ENCODE peak calls at places on chromosomes 1 and 21, in five cellular contexts. W, D, M, P and Z are unnamed samples. For H3K27me3, the result is how much of the 10 kb centered on the place peaks cover.

GRCh38 chr1:186102559-186103148 is 272.4 kb downstream of the TPR start:
- DNase-seq in W (peak), D (no peak), M (no peak), P (no peak), Z (no peak)

GRCh38 chr1:179129702-179130473 is 48.0 kb downstream of the TOR3A start:
- DNase-seq in W (peak), D (no peak), M (no peak), P (no peak), Z (no peak)

GRCh38 chr1:5576111-5577065 is 415.8 kb downstream of the NPHP4 start:
- DNase-seq in W (no peak), D (no peak), M (no peak), P (no peak), Z (no peak)

GRCh38 chr1:7960165-7960564 is 1.3 kb upstream of the PARK7 start:
- DNase-seq in W (no peak), D (no peak), M (no peak), P (no peak), Z (no peak)

GRCh38 chr1:203493901-203494300 is at the start of gene OPTC:
- DNase-seq in W (no peak), D (no peak), M (no peak), P (no peak), Z (no peak)

GRCh38 chr1:33350611-33351280 is 29.8 kb upstream of the A3GALT2 start:
- DNase-seq in W (no peak), D (no peak), M (no peak), P (no peak), Z (no peak)

GRCh38 chr1:81706650-81707435 is 93.9 kb upstream of the ADGRL2 start:
- DNase-seq in W (peak), D (no peak), M (no peak), P (no peak), Z (no peak)

GRCh38 chr1:26031196-26031902 is 9.8 kb downstream of the EXTL1 start:
- DNase-seq in W (no peak), D (no peak), M (no peak), P (no peak), Z (no peak)

GRCh38 chr1:188489336-188490112 is 1660.8 kb downstream of the PLA2G4A start:
- DNase-seq in W (peak), D (no peak), M (no peak), P (peak), Z (no peak)

GRCh38 chr1:236868625-236869467 is 73.8 kb downstream of the MTR start:
- DNase-seq in W (peak), D (no peak), M (no peak), P (peak), Z (no peak)

GRCh38 chr1:113905435-113905861 is 322 bp downstream of the DCLRE1B start:
- DNase-seq in W (no peak), D (no peak), M (peak), P (no peak), Z (peak)

GRCh38 chr1:40153073-40153770 is 8.0 kb upstream of the RLF start:
- DNase-seq in W (peak), D (no peak), M (peak), P (peak), Z (no peak)

GRCh38 chr1:45187735-45188134 is 18.7 kb downstream of the ZSWIM5 start:
- DNase-seq in W (no peak), D (no peak), M (no peak), P (no peak), Z (no peak)

GRCh38 chr1:245512181-245512888 is 357.6 kb downstream of the KIF26B start:
- DNase-seq in W (no peak), D (no peak), M (no peak), P (no peak), Z (no peak)

GRCh38 chr1:6922096-6922931 is 137.1 kb downstream of the CAMTA1 start:
- DNase-seq in W (peak), D (no peak), M (peak), P (no peak), Z (no peak)

GRCh38 chr1:110898734-110899457 is 25.9 kb downstream of the CD53 start:
- DNase-seq in W (no peak), D (no peak), M (no peak), P (no peak), Z (no peak)

GRCh38 chr1:116754203-116754977 is at the start of gene CD2:
- DNase-seq in W (no peak), D (no peak), M (peak), P (no peak), Z (no peak)

GRCh38 chr1:76148460-76148859 is 73.9 kb downstream of the ST6GALNAC3 start:
- DNase-seq in W (no peak), D (no peak), M (no peak), P (no peak), Z (no peak)

GRCh38 chr21:45996311-45997204 is 15.0 kb downstream of the COL6A1 start:
- DNase-seq in W (no peak), D (peak), M (no peak), P (no peak), Z (peak)

GRCh38 chr1:229509576-229509975 is 1.4 kb upstream of the NUP133 start:
- DNase-seq in W (no peak), D (no peak), M (no peak), P (no peak), Z (no peak)

GRCh38 chr1:185670187-185670627 is 64.0 kb upstream of the HMCN1 start:
- DNase-seq in W (peak), D (no peak), M (peak), P (no peak), Z (no peak)

DNA sequence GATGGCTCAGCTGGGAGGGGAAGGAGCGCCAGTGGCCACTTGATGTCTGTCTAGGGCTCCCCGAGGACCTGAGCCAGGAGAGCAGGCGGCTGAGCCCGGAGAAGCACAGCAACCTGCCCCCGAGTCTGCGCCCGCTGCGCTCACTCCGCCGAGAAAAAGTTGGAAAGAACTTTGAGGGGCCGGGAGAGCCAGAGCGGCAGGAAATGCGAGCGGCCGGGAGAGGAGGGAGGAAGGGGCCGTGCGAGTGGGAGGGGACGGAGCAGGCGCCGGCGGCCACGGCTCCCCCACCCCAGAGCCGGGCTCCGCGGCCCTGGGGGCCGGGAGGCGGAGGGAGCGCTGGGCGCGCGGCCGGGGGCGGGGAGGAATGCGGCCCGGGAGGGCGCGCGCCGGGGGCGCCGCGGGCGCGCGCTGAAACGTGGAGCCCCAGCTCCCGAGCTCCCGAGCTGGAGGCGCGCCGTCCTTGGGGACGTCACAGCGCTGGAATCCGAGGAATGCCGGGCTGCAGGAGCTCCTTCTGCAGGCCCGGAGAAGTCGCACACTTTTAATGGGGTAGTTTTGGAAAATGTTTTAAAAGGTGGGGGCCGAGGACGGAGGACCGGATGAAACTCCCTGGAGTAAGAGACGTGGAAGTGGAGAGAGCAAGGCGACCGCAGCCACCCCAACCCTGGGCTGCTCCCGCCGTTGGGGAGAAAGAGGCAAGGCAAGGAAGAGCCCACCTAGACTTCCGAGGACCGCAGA is at the start of gene PTPN14:
- DNase-seq in W (peak), D (peak), M (peak), P (no peak), Z (peak)
- TF ChIP-seq CTCF in W (peak), D (no peak), M (peak), P (peak), Z (peak)

DNA sequence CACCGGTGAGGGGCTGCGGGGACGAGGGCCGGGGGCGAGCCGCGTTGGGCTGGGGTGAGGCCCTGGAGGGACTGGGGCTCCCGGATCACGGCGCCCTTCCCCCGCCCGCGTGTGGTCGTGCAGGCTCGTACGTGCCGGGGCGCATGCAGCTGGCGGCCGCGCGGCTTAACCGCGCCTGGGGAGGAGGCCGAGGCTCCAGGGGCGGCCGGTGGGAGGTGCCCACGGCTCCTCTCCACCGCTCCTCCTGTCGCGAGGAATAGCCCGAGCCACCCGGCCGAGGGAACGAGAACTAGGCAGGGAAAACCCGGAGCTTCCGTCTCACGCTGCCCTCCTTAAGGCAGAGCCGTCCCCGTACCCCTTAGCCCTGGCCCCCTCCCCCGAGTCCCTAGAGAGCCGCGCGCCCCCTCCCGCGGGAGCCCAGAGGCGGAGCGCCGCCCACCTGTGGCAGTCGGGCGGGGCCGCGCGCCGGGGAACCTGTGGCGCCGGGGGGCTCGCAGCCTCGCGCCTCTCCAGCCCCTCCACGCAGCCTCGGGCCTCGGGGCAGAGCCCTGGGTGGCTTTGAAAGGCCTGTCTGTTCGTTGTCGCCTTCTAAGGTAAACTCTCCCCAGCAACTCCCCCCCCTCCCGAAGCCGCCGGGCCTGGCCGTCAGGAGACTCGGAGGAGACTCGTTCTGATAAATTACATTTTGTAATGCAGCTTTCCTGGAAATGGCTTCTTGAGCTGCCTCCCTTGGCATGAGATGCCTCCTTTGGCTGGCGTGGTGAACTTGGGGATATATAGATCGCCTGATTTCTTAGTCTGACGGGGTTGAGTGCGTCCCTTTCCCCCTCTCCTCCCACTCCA is 766 bp downstream of the AK4 start:
- DNase-seq in W (peak), D (peak), M (peak), P (no peak), Z (peak)
- H3K4me3 ChIP-seq in W (peak), D (peak), M (peak), P (peak), Z (peak)

GRCh38 chr1:164885311-164885710 is 326.3 kb downstream of the PBX1 start:
- DNase-seq in W (no peak), D (no peak), M (no peak), P (no peak), Z (no peak)
- H3K27me3 ChIP-seq in W (under half), D (under half), M (under half), P (under half), Z (under half)

GRCh38 chr1:226870323-226871046 is at the start of gene PSEN2:
- DNase-seq in W (peak), D (peak), M (no peak), P (no peak), Z (peak)
- TF ChIP-seq CTCF in W (no peak), D (peak), M (peak), P (no peak), Z (no peak)

GRCh38 chr1:109394591-109395281 is 3.0 kb downstream of the SORT1 start:
- DNase-seq in W (no peak), D (no peak), M (no peak), P (no peak), Z (no peak)
- H3K4me3 ChIP-seq in W (no peak), D (no peak), M (no peak), P (no peak), Z (no peak)

GRCh38 chr1:152112885-152113432 is 2.3 kb downstream of the TCHH start:
- DNase-seq in W (no peak), D (no peak), M (no peak), P (no peak), Z (no peak)

GRCh38 chr1:152115344-152115743 is at the start of gene TCHH:
- DNase-seq in W (no peak), D (no peak), M (no peak), P (no peak), Z (no peak)

DNA sequence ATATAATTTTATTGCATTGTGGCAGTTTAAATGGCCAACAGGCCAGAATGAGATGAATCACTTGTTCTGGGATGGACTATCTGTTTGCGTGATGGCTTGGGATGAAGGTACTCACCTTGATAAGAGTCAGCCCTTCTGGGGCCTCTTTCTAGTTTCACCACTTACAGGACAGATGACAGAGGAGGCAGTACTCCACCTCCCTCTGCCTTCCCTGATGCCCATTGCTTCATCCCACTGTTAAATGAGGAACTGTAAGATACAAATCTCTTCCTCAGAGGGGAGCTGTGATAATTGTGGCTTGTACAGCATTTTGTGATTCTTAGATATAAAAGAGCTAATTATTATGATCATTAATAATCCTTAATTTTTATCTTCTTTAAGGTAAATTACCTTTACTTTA is 3.7 kb upstream of the TCHH start:
- DNase-seq in W (no peak), D (no peak), M (no peak), P (no peak), Z (no peak)
- H3K27me3 ChIP-seq in W (under half), D (under half), M (under half), P (under half), Z (under half)

GRCh38 chr1:9907441-9907840 is 2.6 kb downstream of the CTNNBIP1 start:
- DNase-seq in W (no peak), D (no peak), M (no peak), P (no peak), Z (no peak)

GRCh38 chr1:9910425-9911178 is 533 bp upstream of the CTNNBIP1 start:
- DNase-seq in W (peak), D (peak), M (peak), P (peak), Z (peak)

GRCh38 chr1:9908846-9909221 is 1.2 kb downstream of the CTNNBIP1 start:
- DNase-seq in W (no peak), D (no peak), M (no peak), P (no peak), Z (no peak)

GRCh38 chr1:9910080-9910424 is at the start of gene CTNNBIP1:
- DNase-seq in W (no peak), D (peak), M (no peak), P (no peak), Z (no peak)

DNA sequence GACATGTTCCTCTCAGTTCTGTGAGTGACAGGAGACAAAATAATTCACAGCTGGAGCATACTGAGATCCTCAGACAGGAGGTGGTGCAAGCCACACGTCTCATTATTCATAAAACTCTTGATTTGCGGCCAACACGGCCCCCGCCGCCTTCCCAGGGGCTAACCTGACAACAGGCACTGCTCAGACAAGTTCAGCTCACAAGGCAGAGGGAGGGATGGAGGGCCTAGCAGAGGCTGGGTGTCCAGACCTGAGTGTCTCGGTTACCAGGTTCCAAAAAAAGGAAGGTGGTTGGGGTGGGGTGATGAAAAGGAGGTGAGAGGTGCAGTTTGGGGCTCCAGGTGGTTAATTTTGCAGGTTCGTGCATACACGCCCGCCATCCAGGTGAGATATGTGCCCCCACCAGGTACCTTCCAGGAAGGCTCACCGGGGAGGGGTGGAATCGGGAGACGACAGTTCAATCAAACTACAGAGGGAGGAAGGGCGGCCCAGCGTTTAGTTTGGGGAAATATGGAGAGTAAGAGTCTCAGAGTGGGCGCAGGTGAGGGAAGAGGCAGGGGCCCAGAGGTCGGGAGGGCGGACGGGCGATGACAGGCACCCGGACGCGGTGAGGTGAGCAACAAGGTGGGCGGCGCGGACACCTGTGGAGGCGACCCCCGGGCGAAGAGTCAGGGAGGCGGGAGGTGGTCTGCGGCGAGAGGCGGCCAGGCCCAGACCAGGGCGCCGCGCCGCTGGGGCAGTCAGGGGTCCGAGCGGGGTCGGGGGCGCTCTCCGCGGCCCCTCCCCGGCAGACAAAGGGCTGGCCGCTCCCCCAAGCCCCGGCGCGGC is 635 bp downstream of the CTNNBIP1 start:
- DNase-seq in W (peak), D (no peak), M (no peak), P (no peak), Z (peak)
- TF ChIP-seq CTCF in W (no peak), D (no peak), M (peak), P (no peak), Z (no peak)